ENCODE peak calls at places on chromosomes 2 and 18, in five cellular contexts. Z is GM13977, Q is omental fat pad, V is mammary epithelial cell, N is GM12865. I is an unnamed sample.

GRCh38 chr2:124623560-124623959 is 598.5 kb downstream of the CNTNAP5 start:
- DNase-seq in N (no peak), Q (no peak), V (no peak), Z (no peak), I (no peak)

GRCh38 chr18:10454800-10455550 is 540 bp downstream of the APCDD1 start:
- DNase-seq in Q (no peak), N (no peak), V (peak; percentile 47), Z (no peak), I (peak; percentile 56)

GRCh38 chr2:27049422-27050280 is 1.8 kb upstream of the AGBL5 start:
- DNase-seq in Q (no peak), N (peak; percentile 81), Z (peak; percentile 81), V (no peak), I (no peak)

GRCh38 chr2:181602017-181602416 is 54.9 kb downstream of the CERKL start:
- DNase-seq in N (no peak), V (no peak), Q (no peak), Z (no peak), I (no peak)

GRCh38 chr2:12507295-12507694 is 209.4 kb upstream of the TRIB2 start:
- DNase-seq in V (peak; percentile 99), Q (no peak), N (peak; percentile 83), Z (no peak), I (no peak)

GRCh38 chr2:178306351-178307073 is 112.2 kb downstream of the OSBPL6 start:
- DNase-seq in N (peak; percentile 76), V (peak; percentile 35), Q (no peak), Z (peak; percentile 32), I (peak; percentile 80)

GRCh38 chr2:174636979-174637378 is 39.4 kb upstream of the WIPF1 start:
- DNase-seq in N (no peak), Z (no peak), V (no peak), Q (no peak), I (no peak)

GRCh38 chr2:102256281-102256680 is 55.1 kb upstream of the IL1RL1 start:
- DNase-seq in N (no peak), V (no peak), Z (no peak), Q (no peak), I (no peak)

GRCh38 chr2:40579247-40579646 is 127.4 kb upstream of the SLC8A1 start:
- DNase-seq in N (no peak), Q (no peak), Z (no peak), V (no peak), I (no peak)

GRCh38 chr2:120771556-120772208 is 36.0 kb downstream of the GLI2 start:
- DNase-seq in Q (no peak), Z (no peak), V (no peak), N (no peak), I (no peak)

GRCh38 chr2:178756843-178757242 is 50.4 kb downstream of the TTN start:
- DNase-seq in N (no peak), Z (no peak), V (peak; percentile 56), Q (no peak), I (no peak)

GRCh38 chr2:186670831-186671230 is 23.0 kb upstream of the FAM171B start:
- DNase-seq in V (no peak), Z (no peak), Q (no peak), N (no peak), I (no peak)

GRCh38 chr2:159090514-159091201 is 122.2 kb downstream of the TANC1 start:
- DNase-seq in Q (no peak), V (peak; percentile 73), Z (peak; percentile 46), N (peak; percentile 50), I (peak; percentile 54)

GRCh38 chr18:49850636-49851035 is 37.3 kb upstream of the ACAA2 start:
- DNase-seq in Q (no peak), V (no peak), Z (no peak), N (no peak), I (no peak)

GRCh38 chr18:7011142-7011541 is 106.5 kb downstream of the LAMA1 start:
- DNase-seq in Z (no peak), V (no peak), N (no peak), Q (no peak), I (no peak)

GRCh38 chr18:53153281-53153680 is 813.3 kb downstream of the DCC start:
- DNase-seq in Z (peak; percentile 4), V (no peak), N (peak; percentile 23), Q (no peak), I (peak; percentile 32)

GRCh38 chr18:76960528-76961035 is 138.2 kb downstream of the ZNF236 start:
- DNase-seq in N (no peak), V (no peak), Q (no peak), Z (no peak), I (no peak)

DNA sequence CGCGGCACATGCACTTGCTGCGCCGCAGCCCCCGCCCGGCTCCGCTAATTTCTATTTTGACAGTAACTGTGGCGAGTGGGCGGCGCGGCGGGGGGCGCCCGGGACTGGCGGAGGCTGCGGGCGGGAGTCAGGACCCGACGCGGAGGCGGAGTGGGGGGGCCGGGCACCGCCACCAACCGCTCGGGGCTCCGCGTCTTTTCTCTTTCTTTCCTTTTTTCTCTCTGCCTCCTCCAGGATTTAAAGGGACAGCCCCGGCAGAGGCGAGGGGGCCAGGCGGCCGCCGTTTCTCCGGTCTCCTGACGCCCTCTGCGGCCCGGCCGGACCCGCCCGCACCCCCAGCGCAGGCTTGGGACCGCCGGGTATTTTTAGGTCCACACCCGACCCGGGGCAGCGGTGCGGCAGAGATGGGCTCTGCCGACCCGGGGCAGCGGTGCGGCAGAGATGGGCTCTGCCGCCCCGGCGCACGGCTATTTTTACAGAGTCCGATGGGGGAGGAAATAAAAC is 460 bp upstream of the ZBTB7C start:
- DNase-seq in Q (no peak), N (no peak), Z (peak; percentile 39), V (peak; percentile 59), I (no peak)
- TF ChIP-seq CTCF in Q (no peak), N (no peak), Z (no peak), V (peak; percentile 16), I (no peak)

DNA sequence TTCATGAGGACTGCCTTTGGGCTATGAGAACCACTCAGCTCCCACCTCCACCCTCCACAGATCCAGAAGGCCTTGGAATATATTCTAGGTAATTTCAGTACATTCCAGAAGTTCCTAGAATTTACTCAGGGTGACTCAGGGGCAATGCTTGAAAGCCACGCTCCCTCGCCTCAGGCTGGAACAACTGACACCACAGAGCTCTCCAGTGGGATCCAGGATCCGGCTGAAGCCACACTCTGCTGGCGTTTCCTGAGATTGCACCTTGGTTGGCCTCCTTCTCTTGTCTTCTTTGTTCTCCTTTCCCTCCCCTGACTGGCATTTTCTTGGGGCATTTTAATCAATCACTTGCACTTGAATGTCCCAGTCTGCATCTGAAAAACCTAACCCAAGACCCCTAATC is 92.6 kb upstream of the KCNE4 start:
- DNase-seq in Z (no peak), Q (no peak), N (no peak), V (peak; percentile 83), I (no peak)
- TF ChIP-seq CTCF in Z (no peak), Q (no peak), N (no peak), V (peak; percentile 65), I (peak; percentile 48)

GRCh38 chr2:15579641-15580040 is 12.0 kb upstream of the DDX1 start:
- DNase-seq in V (no peak), Q (no peak), N (no peak), Z (no peak), I (no peak)
- TF ChIP-seq CTCF in V (no peak), Q (no peak), N (no peak), Z (no peak), I (no peak)

GRCh38 chr2:185402474-185402873 is 336.1 kb upstream of the FSIP2 start:
- DNase-seq in N (no peak), V (no peak), Q (no peak), Z (no peak), I (no peak)

GRCh38 chr2:185404578-185404977 is 334.0 kb upstream of the FSIP2 start:
- DNase-seq in V (no peak), Z (no peak), N (no peak), Q (no peak), I (no peak)
- TF ChIP-seq CTCF in V (peak; percentile 15), Z (no peak), N (no peak), Q (no peak), I (no peak)

DNA sequence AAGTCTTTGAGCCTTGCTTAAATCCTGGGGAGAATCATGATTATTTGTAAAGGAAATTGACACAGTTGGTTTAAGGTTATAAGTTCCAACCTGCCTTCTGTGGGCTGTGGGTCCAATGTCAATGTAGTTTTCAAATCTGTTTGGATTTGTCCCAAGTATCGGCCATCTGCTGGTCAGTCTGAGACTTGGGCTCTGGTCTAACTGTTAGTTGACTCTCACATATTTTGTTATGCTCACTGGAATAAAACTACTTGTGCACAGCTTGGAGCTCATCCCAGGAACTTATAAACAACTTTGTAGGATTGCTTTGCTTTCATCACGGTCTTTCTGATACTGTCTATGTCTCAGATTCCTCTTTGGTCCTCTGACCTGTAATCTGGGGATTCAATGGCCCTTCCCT is 1026.2 kb upstream of the ZEB2 start:
- DNase-seq in Z (no peak), N (no peak), V (peak; percentile 5), Q (no peak), I (no peak)
- TF ChIP-seq CTCF in Z (no peak), N (no peak), V (no peak), Q (no peak), I (peak; percentile 23)

GRCh38 chr2:118983133-118983532 is 41.1 kb downstream of the MARCO start:
- DNase-seq in N (no peak), Z (no peak), Q (no peak), V (no peak), I (no peak)
- TF ChIP-seq CTCF in N (no peak), Z (no peak), Q (no peak), V (no peak), I (no peak)